ENCODE peak calls at places on chromosomes 4 and X, in seven cellular contexts. O, F, Z, K, X, T and A are unnamed samples.

GRCh38 chrX:103716967-103717366 is 6.3 kb downstream of the TMEM31 start:
- DNase-seq in F (no peak), T (no peak), O (no peak), Z (peak; percentile 10), K (no peak), X (no peak), A (peak; percentile 15)

GRCh38 chr4:48093949-48094550 is 40.0 kb downstream of the TXK start:
- DNase-seq in X (no peak), Z (peak; percentile 19), T (no peak), K (no peak), O (no peak), F (no peak), A (peak; percentile 68)

GRCh38 chr4:7552466-7552865 is 117.7 kb upstream of the PSAPL1 start:
- DNase-seq in K (no peak), F (no peak), X (no peak), O (no peak), T (no peak), Z (no peak), A (no peak)

GRCh38 chr4:17480530-17480929 is 31.4 kb downstream of the QDPR start:
- DNase-seq in K (no peak), X (no peak), Z (no peak), O (no peak), T (no peak), F (no peak), A (no peak)

GRCh38 chr4:180539284-180539683 is 1703.9 kb upstream of the TENM3 start:
- DNase-seq in O (no peak), T (no peak), F (no peak), Z (no peak), K (no peak), X (no peak), A (no peak)

GRCh38 chr4:54276633-54277426 is 47.7 kb downstream of the PDGFRA start:
- DNase-seq in X (no peak), F (no peak), T (no peak), O (no peak), K (no peak), Z (no peak), A (no peak)

GRCh38 chr4:92265066-92265465 is 38.7 kb upstream of the GRID2 start:
- DNase-seq in T (no peak), K (no peak), F (no peak), O (no peak), X (no peak), Z (no peak), A (no peak)

GRCh38 chr4:7049739-7050138 is 6.6 kb downstream of the TADA2B start:
- DNase-seq in X (no peak), K (no peak), O (peak; percentile 37), Z (no peak), F (no peak), T (no peak), A (no peak)

GRCh38 chrX:55546956-55547355 is 57.3 kb upstream of the USP51 start:
- DNase-seq in Z (no peak), X (no peak), F (no peak), T (no peak), O (no peak), K (no peak), A (no peak)

GRCh38 chr4:111512081-111512774 is 633.0 kb upstream of the FAM241A start:
- DNase-seq in T (no peak), O (no peak), F (no peak), K (no peak), X (no peak), Z (peak; percentile 71), A (no peak)

GRCh38 chr4:21205821-21206531 is 505.7 kb downstream of the PACRGL start:
- DNase-seq in Z (no peak), K (no peak), F (no peak), T (no peak), X (no peak), O (no peak), A (no peak)

GRCh38 chr4:6953751-6954380 is 44.2 kb downstream of the TBC1D14 start:
- DNase-seq in Z (no peak), X (peak; percentile 94), T (peak; percentile 78), K (peak; percentile 90), F (no peak), O (peak; percentile 94), A (peak; percentile 91)

GRCh38 chr4:167578906-167579305 is 344.6 kb upstream of the SPOCK3 start:
- DNase-seq in O (no peak), Z (no peak), T (no peak), K (no peak), X (no peak), F (no peak), A (no peak)

GRCh38 chr4:81030617-81031388 is at the start of gene BMP3:
- DNase-seq in O (peak; percentile 79), F (peak; percentile 15), T (peak; percentile 70), Z (peak; percentile 1), X (no peak), K (peak; percentile 86), A (peak; percentile 73)

GRCh38 chr4:164536829-164537228 is 217.1 kb upstream of the SMIM31 start:
- DNase-seq in Z (peak; percentile 31), F (no peak), X (no peak), O (no peak), K (no peak), T (no peak), A (no peak)

GRCh38 chr4:132592340-132592739 is 556.8 kb upstream of the PCDH10 start:
- DNase-seq in Z (no peak), T (no peak), F (no peak), K (no peak), O (no peak), X (no peak), A (no peak)

GRCh38 chr4:3321295-3321889 is 28.6 kb downstream of the RGS12 start:
- DNase-seq in X (peak; percentile 23), Z (no peak), O (peak; percentile 85), F (no peak), K (peak; percentile 67), T (no peak), A (no peak)

GRCh38 chrX:107324493-107325310 is 118.3 kb downstream of the DNAAF6 start:
- DNase-seq in X (no peak), F (no peak), K (peak; percentile 58), O (peak; percentile 84), T (peak; percentile 21), Z (peak; percentile 41), A (no peak)
- TF ChIP-seq CTCF in X (no peak), F (no peak), K (no peak), O (no peak), T (no peak), Z (peak; percentile 47), A (no peak)

GRCh38 chrX:153853180-153853901 is 23.0 kb upstream of the PDZD4 start:
- DNase-seq in Z (no peak), O (no peak), T (no peak), X (peak; percentile 1), K (no peak), F (no peak), A (no peak)
- TF ChIP-seq EP300 in Z (no peak), O (no peak), T (no peak), X (no peak), K (no peak), F (no peak), A (no peak)

DNA sequence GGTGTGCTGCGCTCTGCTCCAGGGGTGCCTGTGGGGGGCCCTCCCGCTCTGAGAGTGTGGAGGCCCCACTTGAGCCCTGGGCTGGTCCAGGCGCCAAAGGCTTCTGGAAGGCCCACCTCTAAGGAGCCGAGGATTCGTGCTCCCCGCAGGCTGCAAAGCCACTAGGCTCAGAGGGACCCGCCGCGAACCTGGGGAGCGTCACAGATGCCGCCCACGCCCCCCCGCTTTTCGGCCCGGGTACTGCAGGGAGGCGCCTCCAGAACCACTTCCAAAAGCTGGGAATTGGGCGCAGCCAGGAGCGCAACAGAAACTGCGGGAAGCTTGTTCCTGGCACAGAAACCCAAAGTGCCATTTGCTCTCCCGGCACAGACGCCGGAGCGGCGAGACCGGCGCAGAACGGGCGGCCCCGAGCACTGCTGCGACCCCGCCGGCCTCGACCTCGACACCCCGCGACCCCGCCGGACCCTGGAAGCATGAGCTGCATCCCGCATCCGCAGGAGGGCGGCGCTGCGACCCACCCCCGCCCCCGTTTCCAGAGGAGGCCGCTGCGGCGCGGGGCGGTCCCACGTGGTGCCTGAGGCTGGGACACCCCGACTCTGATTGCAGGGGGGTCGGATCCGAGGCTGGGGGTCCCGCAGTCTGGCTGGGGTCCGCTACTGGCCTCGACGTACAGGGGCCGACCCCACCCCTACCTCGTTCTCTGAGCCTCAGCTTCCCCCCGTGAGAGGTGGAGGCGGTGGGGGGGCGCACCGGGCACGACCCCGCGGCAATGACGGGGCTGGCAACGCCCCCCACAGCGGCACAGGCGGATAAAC is 30.8 kb downstream of the CPLX1 start:
- DNase-seq in Z (no peak), O (no peak), K (no peak), T (no peak), X (no peak), F (no peak), A (no peak)
- H3K4me3 ChIP-seq in Z (no peak overlapping the region), O (no peak overlapping the region), K (no peak overlapping the region), T (peak overlapping the region; percentile 19), X (peak overlapping the region; percentile 33), F (no peak overlapping the region), A (peak overlapping the region; percentile 27)

GRCh38 chr4:56690393-56690971 is 9.4 kb upstream of the HOPX start:
- DNase-seq in T (no peak), F (no peak), X (no peak), Z (no peak), K (no peak), O (no peak), A (no peak)
- TF ChIP-seq CTCF in T (no peak), F (no peak), X (no peak), Z (no peak), K (no peak), O (no peak), A (no peak)

GRCh38 chr4:99209671-99210070 is 9.4 kb downstream of the ADH6 start:
- DNase-seq in F (no peak), X (no peak), T (no peak), K (no peak), O (no peak), Z (no peak), A (no peak)
- TF ChIP-seq EP300 in F (no peak), X (no peak), T (no peak), K (no peak), O (no peak), Z (no peak), A (no peak)

DNA sequence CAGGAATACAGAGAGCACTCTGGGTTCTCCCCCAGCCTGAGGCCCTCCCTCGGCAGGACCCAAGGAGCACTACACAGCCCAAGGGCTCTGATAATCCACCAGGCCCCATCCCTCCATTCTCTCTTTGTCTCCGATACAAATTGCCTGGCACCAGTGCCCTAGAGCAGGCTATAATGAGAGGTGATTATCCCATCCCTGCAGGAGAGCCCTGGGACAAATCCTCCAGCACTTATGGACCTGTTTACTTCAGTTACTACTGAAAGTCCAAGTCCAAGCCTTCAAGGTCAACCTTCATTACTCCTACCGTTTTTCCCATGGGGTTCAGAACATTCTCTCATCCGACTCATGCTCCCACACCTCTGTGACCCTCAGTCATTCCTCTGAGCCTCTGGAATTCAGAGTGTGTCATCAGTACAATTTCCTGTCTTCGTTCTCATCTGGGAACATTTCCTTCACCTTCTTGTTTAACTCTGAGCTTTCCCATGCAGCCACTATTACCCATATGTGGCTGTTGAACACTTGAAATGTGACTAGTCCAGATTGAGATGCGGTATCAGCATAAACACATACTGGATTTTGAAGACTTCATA is 299.0 kb downstream of the RAPGEF2 start:
- DNase-seq in O (no peak), F (no peak), K (no peak), T (no peak), X (no peak), Z (peak; percentile 33), A (no peak)
- H3K4me3 ChIP-seq in O (no peak overlapping the region), F (no peak overlapping the region), K (no peak overlapping the region), T (no peak overlapping the region), X (no peak overlapping the region), Z (no peak overlapping the region), A (no peak overlapping the region)